ENCODE peak calls at places on chromosome 1, in eight cellular contexts. One of them, this sample, is unnamed.

GRCh38 chr1:15027515-15027948 is 126.0 kb upstream of the TMEM51 start:
- DNase-seq in heart left ventricle: peak
- DNase-seq in astrocyte of the spinal cord: peak
- DNase-seq in lower lobe of right lung: peak
- DNase-seq in IMR-90: peak
- DNase-seq in AG09319: peak
- DNase-seq in CD8-positive, alpha-beta T cell: peak
- DNase-seq in AG04450: no peak
- DNase-seq in this sample: peak

GRCh38 chr1:23657659-23658275 is 33.8 kb upstream of the RPL11 start:
- DNase-seq in heart left ventricle: peak
- DNase-seq in astrocyte of the spinal cord: peak
- DNase-seq in lower lobe of right lung: peak
- DNase-seq in IMR-90: peak
- DNase-seq in AG09319: no peak
- DNase-seq in CD8-positive, alpha-beta T cell: peak
- DNase-seq in AG04450: no peak
- DNase-seq in this sample: peak

GRCh38 chr1:57040831-57041230 is 75.0 kb upstream of the C8B start:
- DNase-seq in heart left ventricle: no peak
- DNase-seq in astrocyte of the spinal cord: no peak
- DNase-seq in lower lobe of right lung: no peak
- DNase-seq in IMR-90: no peak
- DNase-seq in AG09319: no peak
- DNase-seq in CD8-positive, alpha-beta T cell: no peak
- DNase-seq in AG04450: no peak
- DNase-seq in this sample: no peak

GRCh38 chr1:29675481-29676263 is 439.4 kb downstream of the PTPRU start:
- DNase-seq in heart left ventricle: no peak
- DNase-seq in astrocyte of the spinal cord: peak
- DNase-seq in lower lobe of right lung: no peak
- DNase-seq in IMR-90: no peak
- DNase-seq in AG09319: no peak
- DNase-seq in CD8-positive, alpha-beta T cell: no peak
- DNase-seq in AG04450: no peak
- DNase-seq in this sample: no peak

GRCh38 chr1:156944268-156944667 is 23.8 kb downstream of the LRRC71 start:
- DNase-seq in heart left ventricle: no peak
- DNase-seq in astrocyte of the spinal cord: no peak
- DNase-seq in lower lobe of right lung: no peak
- DNase-seq in IMR-90: no peak
- DNase-seq in AG09319: no peak
- DNase-seq in CD8-positive, alpha-beta T cell: no peak
- DNase-seq in AG04450: no peak
- DNase-seq in this sample: no peak

GRCh38 chr1:63010898-63011660 is 227.1 kb downstream of the ATG4C start:
- DNase-seq in heart left ventricle: no peak
- DNase-seq in astrocyte of the spinal cord: peak
- DNase-seq in lower lobe of right lung: no peak
- DNase-seq in IMR-90: no peak
- DNase-seq in AG09319: no peak
- DNase-seq in CD8-positive, alpha-beta T cell: no peak
- DNase-seq in AG04450: no peak
- DNase-seq in this sample: no peak

GRCh38 chr1:159469921-159470595 is 30.5 kb downstream of the OR10J1 start:
- DNase-seq in heart left ventricle: no peak
- DNase-seq in astrocyte of the spinal cord: peak
- DNase-seq in lower lobe of right lung: no peak
- DNase-seq in IMR-90: no peak
- DNase-seq in AG09319: no peak
- DNase-seq in CD8-positive, alpha-beta T cell: no peak
- DNase-seq in AG04450: no peak
- DNase-seq in this sample: peak

GRCh38 chr1:64043976-64044375 is 159.4 kb upstream of the UBE2U start:
- DNase-seq in heart left ventricle: no peak
- DNase-seq in astrocyte of the spinal cord: peak
- DNase-seq in lower lobe of right lung: no peak
- DNase-seq in IMR-90: peak
- DNase-seq in AG09319: no peak
- DNase-seq in CD8-positive, alpha-beta T cell: no peak
- DNase-seq in AG04450: no peak
- DNase-seq in this sample: peak

GRCh38 chr1:63949965-63950364 is 176.1 kb downstream of the ROR1 start:
- DNase-seq in heart left ventricle: no peak
- DNase-seq in astrocyte of the spinal cord: no peak
- DNase-seq in lower lobe of right lung: no peak
- DNase-seq in IMR-90: no peak
- DNase-seq in AG09319: no peak
- DNase-seq in CD8-positive, alpha-beta T cell: no peak
- DNase-seq in AG04450: no peak
- DNase-seq in this sample: peak

GRCh38 chr1:222657899-222658298 is 40.0 kb downstream of the MIA3 start:
- DNase-seq in heart left ventricle: no peak
- DNase-seq in astrocyte of the spinal cord: no peak
- DNase-seq in lower lobe of right lung: no peak
- DNase-seq in IMR-90: no peak
- DNase-seq in AG09319: no peak
- DNase-seq in CD8-positive, alpha-beta T cell: no peak
- DNase-seq in AG04450: no peak
- DNase-seq in this sample: no peak

GRCh38 chr1:237011432-237011831 is 7.2 kb upstream of the MT1HL1 start:
- DNase-seq in heart left ventricle: no peak
- DNase-seq in astrocyte of the spinal cord: no peak
- DNase-seq in lower lobe of right lung: no peak
- DNase-seq in IMR-90: no peak
- DNase-seq in AG09319: no peak
- DNase-seq in CD8-positive, alpha-beta T cell: no peak
- DNase-seq in AG04450: no peak
- DNase-seq in this sample: no peak

GRCh38 chr1:37621326-37621870 is 13.3 kb downstream of the RSPO1 start:
- DNase-seq in heart left ventricle: no peak
- DNase-seq in astrocyte of the spinal cord: no peak
- DNase-seq in lower lobe of right lung: no peak
- DNase-seq in IMR-90: no peak
- DNase-seq in AG09319: no peak
- DNase-seq in CD8-positive, alpha-beta T cell: no peak
- DNase-seq in AG04450: no peak
- DNase-seq in this sample: no peak

GRCh38 chr1:226135059-226135651 is 51.4 kb downstream of the ACBD3 start:
- DNase-seq in heart left ventricle: peak
- DNase-seq in astrocyte of the spinal cord: no peak
- DNase-seq in lower lobe of right lung: peak
- DNase-seq in IMR-90: no peak
- DNase-seq in AG09319: no peak
- DNase-seq in CD8-positive, alpha-beta T cell: no peak
- DNase-seq in AG04450: no peak
- DNase-seq in this sample: no peak
- TF ChIP-seq CTCF in heart left ventricle: no peak
- TF ChIP-seq CTCF in astrocyte of the spinal cord: no peak
- TF ChIP-seq CTCF in lower lobe of right lung: no peak
- TF ChIP-seq CTCF in IMR-90: no peak
- TF ChIP-seq CTCF in AG09319: no peak
- TF ChIP-seq CTCF in CD8-positive, alpha-beta T cell: no peak
- TF ChIP-seq CTCF in AG04450: no peak
- TF ChIP-seq CTCF in this sample: no peak

GRCh38 chr1:152533327-152533938 is 19.2 kb downstream of the CRCT1 start:
- DNase-seq in heart left ventricle: no peak
- DNase-seq in astrocyte of the spinal cord: peak
- DNase-seq in lower lobe of right lung: no peak
- DNase-seq in IMR-90: peak
- DNase-seq in AG09319: no peak
- DNase-seq in CD8-positive, alpha-beta T cell: no peak
- DNase-seq in AG04450: no peak
- DNase-seq in this sample: peak
- TF ChIP-seq CTCF in heart left ventricle: peak
- TF ChIP-seq CTCF in astrocyte of the spinal cord: peak
- TF ChIP-seq CTCF in lower lobe of right lung: peak
- TF ChIP-seq CTCF in IMR-90: peak
- TF ChIP-seq CTCF in AG09319: peak
- TF ChIP-seq CTCF in CD8-positive, alpha-beta T cell: no peak
- TF ChIP-seq CTCF in AG04450: peak
- TF ChIP-seq CTCF in this sample: peak

DNA sequence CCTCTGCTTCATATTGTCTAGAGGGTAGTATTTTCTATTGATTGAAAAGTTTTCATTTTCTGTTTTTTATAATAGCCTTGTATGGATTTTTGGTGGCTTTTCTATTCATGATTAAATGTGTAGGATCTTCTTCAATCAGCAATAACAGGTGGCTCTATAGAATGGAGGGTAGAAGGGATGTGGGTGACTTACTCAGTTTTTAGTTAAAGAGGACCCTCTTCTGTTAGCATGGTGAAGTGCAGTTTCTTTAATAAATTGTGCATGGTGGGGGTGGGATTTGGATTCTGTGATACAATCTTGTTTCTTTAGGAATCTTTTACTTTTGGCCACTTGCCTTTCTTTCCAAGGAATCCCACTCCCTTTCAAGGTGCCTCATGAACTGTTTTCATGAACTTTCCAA is 64.7 kb downstream of the SLC35A3 start:
- DNase-seq in heart left ventricle: no peak
- DNase-seq in astrocyte of the spinal cord: peak
- DNase-seq in lower lobe of right lung: no peak
- DNase-seq in IMR-90: peak
- DNase-seq in AG09319: no peak
- DNase-seq in CD8-positive, alpha-beta T cell: no peak
- DNase-seq in AG04450: peak
- DNase-seq in this sample: peak
- TF ChIP-seq CTCF in heart left ventricle: no peak
- TF ChIP-seq CTCF in astrocyte of the spinal cord: peak
- TF ChIP-seq CTCF in lower lobe of right lung: peak
- TF ChIP-seq CTCF in IMR-90: peak
- TF ChIP-seq CTCF in AG09319: peak
- TF ChIP-seq CTCF in CD8-positive, alpha-beta T cell: peak
- TF ChIP-seq CTCF in AG04450: peak
- TF ChIP-seq CTCF in this sample: peak

DNA sequence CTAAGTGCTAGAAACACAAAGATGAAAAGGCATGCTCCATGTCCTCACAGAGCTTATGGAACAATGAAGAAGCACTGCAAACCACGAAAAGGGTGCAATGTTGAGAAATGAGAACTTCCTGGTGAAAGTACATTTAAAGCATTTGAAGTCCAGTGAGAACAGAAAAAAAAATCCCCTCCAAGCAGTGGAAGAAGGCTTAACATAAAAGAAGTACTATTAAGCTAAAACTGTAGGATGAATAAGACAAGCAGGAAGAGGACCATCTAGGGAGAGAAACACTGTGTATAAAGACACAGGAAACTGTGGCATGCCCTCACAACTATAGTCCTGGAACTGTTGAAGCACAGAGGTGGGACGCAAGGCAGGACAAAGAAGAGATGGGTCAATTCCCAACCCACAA is 10.0 kb downstream of the TP53BP2 start:
- DNase-seq in heart left ventricle: no peak
- DNase-seq in astrocyte of the spinal cord: no peak
- DNase-seq in lower lobe of right lung: no peak
- DNase-seq in IMR-90: no peak
- DNase-seq in AG09319: no peak
- DNase-seq in CD8-positive, alpha-beta T cell: no peak
- DNase-seq in AG04450: no peak
- DNase-seq in this sample: no peak
- TF ChIP-seq CTCF in heart left ventricle: no peak
- TF ChIP-seq CTCF in astrocyte of the spinal cord: no peak
- TF ChIP-seq CTCF in lower lobe of right lung: no peak
- TF ChIP-seq CTCF in IMR-90: no peak
- TF ChIP-seq CTCF in AG09319: no peak
- TF ChIP-seq CTCF in CD8-positive, alpha-beta T cell: no peak
- TF ChIP-seq CTCF in AG04450: no peak
- TF ChIP-seq CTCF in this sample: no peak

GRCh38 chr1:33824971-33825370 is 38.9 kb upstream of the HMGB4 start:
- DNase-seq in heart left ventricle: no peak
- DNase-seq in astrocyte of the spinal cord: no peak
- DNase-seq in lower lobe of right lung: no peak
- DNase-seq in IMR-90: no peak
- DNase-seq in AG09319: no peak
- DNase-seq in CD8-positive, alpha-beta T cell: no peak
- DNase-seq in AG04450: no peak
- DNase-seq in this sample: no peak
- TF ChIP-seq CTCF in heart left ventricle: no peak
- TF ChIP-seq CTCF in astrocyte of the spinal cord: no peak
- TF ChIP-seq CTCF in lower lobe of right lung: no peak
- TF ChIP-seq CTCF in IMR-90: no peak
- TF ChIP-seq CTCF in AG09319: no peak
- TF ChIP-seq CTCF in CD8-positive, alpha-beta T cell: no peak
- TF ChIP-seq CTCF in AG04450: no peak
- TF ChIP-seq CTCF in this sample: no peak

This sample was measured in MCF 10A.